ENCODE peak calls at places on chromosomes 3 and 15, in four cellular contexts. One of them, this sample, is unnamed.

GRCh38 chr3:175129126-175129525 is 270.0 kb downstream of the NAALADL2 start:
- DNase-seq in HepG2: no peak
- DNase-seq in GM12878: no peak
- DNase-seq in K562: no peak
- DNase-seq in this sample: no peak

GRCh38 chr3:149245738-149246451 is 24.3 kb upstream of the CP start:
- DNase-seq in HepG2: peak; percentile 75
- DNase-seq in GM12878: peak; percentile 46
- DNase-seq in K562: no peak
- DNase-seq in this sample: no peak

GRCh38 chr3:16427309-16427965 is 86.1 kb downstream of the RFTN1 start:
- DNase-seq in HepG2: no peak
- DNase-seq in GM12878: no peak
- DNase-seq in K562: no peak
- DNase-seq in this sample: no peak

GRCh38 chr3:14634763-14635400 is 16.7 kb upstream of the CCDC174 start:
- DNase-seq in HepG2: no peak
- DNase-seq in GM12878: no peak
- DNase-seq in K562: no peak
- DNase-seq in this sample: no peak

GRCh38 chr3:132255041-132255745 is 62.0 kb upstream of the ACP3 start:
- DNase-seq in HepG2: no peak
- DNase-seq in GM12878: no peak
- DNase-seq in K562: no peak
- DNase-seq in this sample: no peak

GRCh38 chr15:51401872-51402517 is 60.5 kb downstream of the GLDN start:
- DNase-seq in HepG2: peak; percentile 23
- DNase-seq in GM12878: no peak
- DNase-seq in K562: peak; percentile 63
- DNase-seq in this sample: peak; percentile 76

GRCh38 chr15:90225504-90226234 is 8.1 kb downstream of the CIB1 start:
- DNase-seq in HepG2: no peak
- DNase-seq in GM12878: no peak
- DNase-seq in K562: no peak
- DNase-seq in this sample: no peak

GRCh38 chr3:13073042-13073906 is at the start of gene IQSEC1:
- DNase-seq in HepG2: no peak
- DNase-seq in GM12878: no peak
- DNase-seq in K562: no peak
- DNase-seq in this sample: peak; percentile 80

GRCh38 chr3:19107719-19108118 is 40.6 kb upstream of the KCNH8 start:
- DNase-seq in HepG2: no peak
- DNase-seq in GM12878: no peak
- DNase-seq in K562: no peak
- DNase-seq in this sample: no peak

GRCh38 chr3:171743327-171744054 is 66.8 kb downstream of the PLD1 start:
- DNase-seq in HepG2: no peak
- DNase-seq in GM12878: no peak
- DNase-seq in K562: no peak
- DNase-seq in this sample: no peak

GRCh38 chr15:63371297-63371918 is 10.2 kb downstream of the CA12 start:
- DNase-seq in HepG2: no peak
- DNase-seq in GM12878: no peak
- DNase-seq in K562: no peak
- DNase-seq in this sample: no peak

GRCh38 chr15:50259276-50259675 is 6.2 kb downstream of the HDC start:
- DNase-seq in HepG2: no peak
- DNase-seq in GM12878: no peak
- DNase-seq in K562: peak; percentile 27
- DNase-seq in this sample: no peak

GRCh38 chr15:81939604-81940440 is 106.0 kb downstream of the MEX3B start:
- DNase-seq in HepG2: peak; percentile 19
- DNase-seq in GM12878: no peak
- DNase-seq in K562: peak; percentile 73
- DNase-seq in this sample: peak; percentile 46

GRCh38 chr3:89957461-89957860 is 850.0 kb downstream of the EPHA3 start:
- DNase-seq in HepG2: no peak
- DNase-seq in GM12878: no peak
- DNase-seq in K562: no peak
- DNase-seq in this sample: no peak
- TF ChIP-seq ATF3 in HepG2: no peak
- TF ChIP-seq ATF3 in GM12878: no peak
- TF ChIP-seq ATF3 in K562: no peak
- TF ChIP-seq ATF3 in this sample: no peak

GRCh38 chr3:49671291-49672288 is 2.6 kb upstream of the APEH start:
- DNase-seq in HepG2: peak; percentile 76
- DNase-seq in GM12878: peak; percentile 38
- DNase-seq in K562: peak; percentile 80
- DNase-seq in this sample: peak; percentile 84
- TF ChIP-seq CREB1 in HepG2: no peak
- TF ChIP-seq CREB1 in GM12878: no peak
- TF ChIP-seq CREB1 in K562: no peak
- TF ChIP-seq CREB1 in this sample: no peak

DNA sequence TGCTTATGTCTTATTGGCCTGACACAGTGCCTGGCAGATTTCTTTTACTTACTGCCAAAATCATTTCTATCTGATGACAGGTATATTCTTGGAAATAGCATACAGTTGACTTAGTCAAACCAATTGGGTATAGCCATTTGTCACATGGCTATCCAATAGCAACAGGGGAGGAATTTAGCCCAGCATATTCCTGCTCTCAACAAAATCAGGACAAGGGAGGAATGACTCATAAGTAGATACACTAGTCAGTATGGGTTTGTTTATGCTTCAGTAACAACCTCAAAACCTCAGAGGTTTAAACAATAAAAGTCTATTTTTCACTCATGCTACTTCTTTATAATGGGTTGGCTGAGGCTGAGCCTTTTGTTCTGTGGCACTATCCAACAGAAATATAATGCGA is 38.0 kb upstream of the VILL start:
- DNase-seq in HepG2: no peak
- DNase-seq in GM12878: no peak
- DNase-seq in K562: no peak
- DNase-seq in this sample: no peak
- TF ChIP-seq ETV6 in HepG2: no peak
- TF ChIP-seq ETV6 in GM12878: no peak
- TF ChIP-seq ETV6 in K562: no peak
- TF ChIP-seq ETV6 in this sample: no peak

DNA sequence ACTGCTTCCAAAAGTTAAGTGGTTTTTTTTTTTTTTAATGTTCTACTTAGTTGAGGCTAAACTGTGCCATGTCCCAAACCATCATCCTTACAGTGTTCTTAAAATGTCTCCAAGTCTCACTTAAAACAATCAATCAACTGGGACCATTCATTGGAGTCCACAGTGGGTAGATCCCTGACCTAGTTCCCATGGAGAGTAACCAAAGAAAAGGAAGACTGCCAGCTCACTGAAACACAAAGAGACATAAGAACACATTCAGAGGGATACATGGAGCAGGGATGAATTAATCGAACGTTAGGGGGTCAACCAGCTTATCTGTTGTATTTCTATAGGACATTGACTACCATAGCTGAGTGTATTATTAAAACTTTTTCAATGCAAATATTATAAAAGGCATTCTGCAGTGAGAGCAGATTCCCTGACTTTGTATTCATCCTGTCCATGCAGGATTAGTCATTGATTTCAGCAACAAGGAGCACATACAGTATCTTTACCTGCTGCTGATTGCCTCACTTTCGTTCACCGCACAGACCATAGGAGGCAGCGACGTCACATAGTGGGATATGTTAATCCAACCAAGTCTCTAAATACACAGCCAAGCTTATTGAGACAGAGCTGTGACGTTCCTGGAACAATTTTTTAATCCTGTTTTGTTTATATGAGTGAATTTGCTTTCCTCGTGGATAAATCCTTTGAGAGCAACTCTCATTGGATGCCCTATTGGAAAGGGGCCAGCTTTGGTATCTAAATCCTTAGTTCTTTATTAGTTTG is 365.0 kb upstream of the RBMS3 start:
- DNase-seq in HepG2: no peak
- DNase-seq in GM12878: no peak
- DNase-seq in K562: no peak
- DNase-seq in this sample: peak; percentile 29
- TF ChIP-seq ATF3 in HepG2: no peak
- TF ChIP-seq ATF3 in GM12878: no peak
- TF ChIP-seq ATF3 in K562: no peak
- TF ChIP-seq ATF3 in this sample: no peak

GRCh38 chr15:96495386-96495785 is 164.9 kb downstream of the NR2F2 start:
- DNase-seq in HepG2: no peak
- DNase-seq in GM12878: no peak
- DNase-seq in K562: no peak
- DNase-seq in this sample: no peak

GRCh38 chr15:96500491-96500890 is 170.0 kb downstream of the NR2F2 start:
- DNase-seq in HepG2: no peak
- DNase-seq in GM12878: no peak
- DNase-seq in K562: no peak
- DNase-seq in this sample: no peak

GRCh38 chr15:96497951-96498350 is 167.5 kb downstream of the NR2F2 start:
- DNase-seq in HepG2: no peak
- DNase-seq in GM12878: no peak
- DNase-seq in K562: no peak
- DNase-seq in this sample: no peak

DNA sequence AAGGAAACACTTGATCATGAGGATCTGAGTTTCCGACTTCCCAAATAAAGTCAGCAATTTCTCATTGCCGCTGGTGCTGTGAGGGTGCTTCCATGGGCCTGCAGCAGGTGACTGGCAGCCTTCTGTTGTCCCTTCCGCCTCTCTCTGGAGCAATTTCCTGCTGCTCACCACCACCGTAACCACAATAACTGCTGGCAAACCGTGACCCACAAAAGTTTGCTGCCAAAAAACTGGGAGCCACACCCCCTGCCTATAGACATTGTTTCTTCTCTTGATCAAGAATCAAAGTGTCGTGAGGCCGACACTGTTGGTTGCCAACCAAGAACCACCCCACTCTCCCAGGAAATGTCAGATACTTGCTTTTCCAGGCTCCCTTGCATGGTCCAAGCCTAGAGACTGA is 164.0 kb downstream of the NR2F2 start:
- DNase-seq in HepG2: no peak
- DNase-seq in GM12878: no peak
- DNase-seq in K562: no peak
- DNase-seq in this sample: no peak
- TF ChIP-seq CREB1 in HepG2: no peak
- TF ChIP-seq CREB1 in GM12878: no peak
- TF ChIP-seq CREB1 in K562: no peak
- TF ChIP-seq CREB1 in this sample: no peak

DNA sequence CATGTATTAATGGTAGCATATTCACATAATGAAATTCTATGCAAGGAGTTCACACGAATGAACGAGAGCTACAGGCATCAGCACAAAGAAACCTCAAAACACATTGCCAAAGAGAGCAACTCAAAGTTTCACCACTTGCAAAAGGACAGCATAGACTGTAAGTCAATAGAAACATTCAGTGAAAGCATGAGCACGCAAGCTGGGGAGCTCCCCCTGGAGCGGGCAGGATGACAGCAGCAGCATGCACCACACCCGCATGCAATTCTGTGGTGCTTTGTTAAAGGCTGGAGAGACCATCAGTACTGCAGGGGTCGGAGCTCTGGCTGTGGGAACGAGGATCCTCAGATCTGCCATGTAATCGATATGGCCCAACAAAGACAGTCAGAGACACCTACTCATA is 18.7 kb downstream of the OCA2 start:
- DNase-seq in HepG2: peak; percentile 9
- DNase-seq in GM12878: no peak
- DNase-seq in K562: no peak
- DNase-seq in this sample: no peak
- TF ChIP-seq ETV6 in HepG2: no peak
- TF ChIP-seq ETV6 in GM12878: no peak
- TF ChIP-seq ETV6 in K562: no peak
- TF ChIP-seq ETV6 in this sample: no peak

DNA sequence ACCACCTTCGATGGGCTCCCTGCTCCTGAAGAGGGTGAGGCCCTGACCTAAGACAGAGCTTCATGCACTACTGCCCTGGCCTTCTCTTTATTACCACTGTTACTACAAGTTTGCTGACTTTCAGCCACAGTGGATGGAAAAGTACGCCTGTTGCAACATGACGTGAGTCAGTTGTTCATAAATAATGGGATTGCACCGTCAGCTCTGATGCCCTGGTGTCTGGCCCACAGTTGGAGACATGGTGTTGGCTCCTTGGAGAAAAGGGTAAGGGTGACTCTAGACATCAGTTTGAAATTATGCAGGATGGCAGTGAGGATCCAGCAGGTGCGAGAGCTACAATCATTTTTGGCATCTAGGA is 5.4 kb downstream of the PAQR5 start:
- DNase-seq in HepG2: peak; percentile 25
- DNase-seq in GM12878: no peak
- DNase-seq in K562: no peak
- DNase-seq in this sample: no peak
- TF ChIP-seq ATF3 in HepG2: no peak
- TF ChIP-seq ATF3 in GM12878: no peak
- TF ChIP-seq ATF3 in K562: no peak
- TF ChIP-seq ATF3 in this sample: no peak

GRCh38 chr3:133868166-133868565 is 27.5 kb downstream of the RAB6B start:
- DNase-seq in HepG2: no peak
- DNase-seq in GM12878: no peak
- DNase-seq in K562: no peak
- DNase-seq in this sample: no peak
- TF ChIP-seq CREB1 in HepG2: no peak
- TF ChIP-seq CREB1 in GM12878: no peak
- TF ChIP-seq CREB1 in K562: no peak
- TF ChIP-seq CREB1 in this sample: no peak

This sample was measured in WTC11.